ENCODE peak calls at places on chromosome 12, in four cellular contexts. One of them, this sample, is unnamed.

GRCh38 chr12:6205761-6206160 is 5.6 kb downstream of the CD9 start:
- DNase-seq in Panc1: no peak
- DNase-seq in left ventricle myocardium inferior: no peak
- DNase-seq in CD4-positive, alpha-beta T cell: no peak
- DNase-seq in this sample: no peak

GRCh38 chr12:28413455-28414109 is 223.3 kb downstream of the CCDC91 start:
- DNase-seq in CD4-positive, alpha-beta T cell: no peak
- DNase-seq in Panc1: no peak
- DNase-seq in left ventricle myocardium inferior: no peak
- DNase-seq in this sample: no peak

GRCh38 chr12:114655934-114656697 is 27.9 kb downstream of the TBX3 start:
- DNase-seq in Panc1: no peak
- DNase-seq in CD4-positive, alpha-beta T cell: no peak
- DNase-seq in left ventricle myocardium inferior: no peak
- DNase-seq in this sample: no peak

GRCh38 chr12:95548539-95549391 is 2.5 kb downstream of the USP44 start:
- DNase-seq in Panc1: no peak
- DNase-seq in CD4-positive, alpha-beta T cell: peak
- DNase-seq in left ventricle myocardium inferior: peak
- DNase-seq in this sample: peak

GRCh38 chr12:6536894-6537579 is 2.7 kb downstream of the GAPDH start:
- DNase-seq in left ventricle myocardium inferior: no peak
- DNase-seq in Panc1: no peak
- DNase-seq in CD4-positive, alpha-beta T cell: no peak
- DNase-seq in this sample: no peak

GRCh38 chr12:122788387-122788786 is 14.0 kb downstream of the CCDC62 start:
- DNase-seq in CD4-positive, alpha-beta T cell: no peak
- DNase-seq in left ventricle myocardium inferior: no peak
- DNase-seq in Panc1: no peak
- DNase-seq in this sample: no peak

GRCh38 chr12:76158518-76159321 is 74.2 kb upstream of the NAP1L1 start:
- DNase-seq in Panc1: peak
- DNase-seq in left ventricle myocardium inferior: no peak
- DNase-seq in CD4-positive, alpha-beta T cell: peak
- DNase-seq in this sample: no peak

GRCh38 chr12:25718081-25718731 is 165.1 kb upstream of the LMNTD1 start:
- DNase-seq in CD4-positive, alpha-beta T cell: no peak
- DNase-seq in left ventricle myocardium inferior: no peak
- DNase-seq in Panc1: no peak
- DNase-seq in this sample: no peak

GRCh38 chr12:103075848-103076247 is 118.4 kb downstream of the ASCL1 start:
- DNase-seq in left ventricle myocardium inferior: no peak
- DNase-seq in Panc1: no peak
- DNase-seq in CD4-positive, alpha-beta T cell: no peak
- DNase-seq in this sample: no peak

GRCh38 chr12:67148265-67148664 is 120.9 kb upstream of the CAND1 start:
- DNase-seq in left ventricle myocardium inferior: no peak
- DNase-seq in CD4-positive, alpha-beta T cell: no peak
- DNase-seq in Panc1: no peak
- DNase-seq in this sample: no peak

GRCh38 chr12:82857911-82858533 is 171.3 kb downstream of the TMTC2 start:
- DNase-seq in CD4-positive, alpha-beta T cell: no peak
- DNase-seq in left ventricle myocardium inferior: no peak
- DNase-seq in Panc1: no peak
- DNase-seq in this sample: no peak

GRCh38 chr12:104138747-104139186 is 757 bp upstream of the NFYB start:
- DNase-seq in Panc1: no peak
- DNase-seq in left ventricle myocardium inferior: peak
- DNase-seq in CD4-positive, alpha-beta T cell: no peak
- DNase-seq in this sample: no peak

DNA sequence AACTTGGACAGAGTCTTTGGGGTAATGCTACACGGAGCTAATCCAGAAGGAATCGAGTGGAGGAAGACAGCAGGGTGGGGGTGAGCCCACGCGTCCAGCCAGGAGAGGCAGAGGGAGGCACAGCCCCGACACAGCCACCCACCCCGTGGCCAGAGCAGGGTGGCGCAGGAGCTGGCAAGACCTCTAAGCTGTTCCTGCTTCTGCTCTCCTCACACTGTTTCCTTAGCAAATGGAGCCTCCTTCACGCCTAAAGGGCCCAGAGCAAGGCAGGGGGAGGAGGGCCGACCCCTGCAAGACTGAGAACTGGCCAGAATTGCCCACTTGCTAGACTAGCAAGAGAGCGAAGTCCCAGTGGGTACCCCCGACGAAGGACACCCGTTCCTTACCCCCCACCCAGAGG is 91.5 kb downstream of the FBXL14 start:
- DNase-seq in left ventricle myocardium inferior: no peak
- DNase-seq in Panc1: no peak
- DNase-seq in CD4-positive, alpha-beta T cell: no peak
- DNase-seq in this sample: no peak
- TF ChIP-seq CTCF in left ventricle myocardium inferior: no peak
- TF ChIP-seq CTCF in Panc1: no peak
- TF ChIP-seq CTCF in CD4-positive, alpha-beta T cell: no peak
- TF ChIP-seq CTCF in this sample: no peak

GRCh38 chr12:112559784-112560183 is 141.0 kb downstream of the PTPN11 start:
- DNase-seq in left ventricle myocardium inferior: no peak
- DNase-seq in Panc1: no peak
- DNase-seq in CD4-positive, alpha-beta T cell: no peak
- DNase-seq in this sample: no peak

GRCh38 chr12:112557954-112558630 is 139.3 kb downstream of the PTPN11 start:
- DNase-seq in Panc1: no peak
- DNase-seq in CD4-positive, alpha-beta T cell: no peak
- DNase-seq in left ventricle myocardium inferior: no peak
- DNase-seq in this sample: no peak

GRCh38 chr12:112551681-112552080 is 132.9 kb downstream of the PTPN11 start:
- DNase-seq in Panc1: no peak
- DNase-seq in left ventricle myocardium inferior: no peak
- DNase-seq in CD4-positive, alpha-beta T cell: no peak
- DNase-seq in this sample: no peak

GRCh38 chr12:112555621-112556233 is 137.0 kb downstream of the PTPN11 start:
- DNase-seq in CD4-positive, alpha-beta T cell: no peak
- DNase-seq in left ventricle myocardium inferior: no peak
- DNase-seq in Panc1: no peak
- DNase-seq in this sample: no peak
- TF ChIP-seq CTCF in CD4-positive, alpha-beta T cell: no peak
- TF ChIP-seq CTCF in left ventricle myocardium inferior: no peak
- TF ChIP-seq CTCF in Panc1: no peak
- TF ChIP-seq CTCF in this sample: no peak

GRCh38 chr12:72271401-72271740 is 799 bp upstream of the TRHDE start:
- DNase-seq in CD4-positive, alpha-beta T cell: no peak
- DNase-seq in Panc1: no peak
- DNase-seq in left ventricle myocardium inferior: no peak
- DNase-seq in this sample: peak
- TF ChIP-seq CTCF in CD4-positive, alpha-beta T cell: no peak
- TF ChIP-seq CTCF in Panc1: no peak
- TF ChIP-seq CTCF in left ventricle myocardium inferior: no peak
- TF ChIP-seq CTCF in this sample: no peak

DNA sequence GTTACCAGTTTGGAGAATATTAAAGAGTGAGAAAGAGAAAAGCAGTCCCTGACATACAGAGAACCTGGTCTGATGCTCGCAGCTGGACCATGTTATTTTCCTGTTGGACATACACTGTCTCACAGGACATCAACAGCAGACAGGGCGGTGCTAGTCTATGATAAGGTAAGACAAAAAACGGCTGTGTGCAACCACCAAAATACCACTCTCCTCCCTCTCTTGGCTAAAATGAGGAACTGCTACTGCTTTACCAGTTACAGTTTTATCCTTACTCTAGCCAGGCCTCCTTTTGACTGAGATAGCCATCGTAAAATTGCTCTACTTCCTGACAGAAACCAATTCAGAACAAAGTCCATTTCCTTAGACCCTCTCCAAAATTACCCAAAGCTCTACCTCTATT is 47.0 kb upstream of the ERGIC2 start:
- DNase-seq in Panc1: no peak
- DNase-seq in CD4-positive, alpha-beta T cell: no peak
- DNase-seq in left ventricle myocardium inferior: no peak
- DNase-seq in this sample: no peak
- TF ChIP-seq CTCF in Panc1: peak
- TF ChIP-seq CTCF in CD4-positive, alpha-beta T cell: peak
- TF ChIP-seq CTCF in left ventricle myocardium inferior: peak
- TF ChIP-seq CTCF in this sample: no peak

DNA sequence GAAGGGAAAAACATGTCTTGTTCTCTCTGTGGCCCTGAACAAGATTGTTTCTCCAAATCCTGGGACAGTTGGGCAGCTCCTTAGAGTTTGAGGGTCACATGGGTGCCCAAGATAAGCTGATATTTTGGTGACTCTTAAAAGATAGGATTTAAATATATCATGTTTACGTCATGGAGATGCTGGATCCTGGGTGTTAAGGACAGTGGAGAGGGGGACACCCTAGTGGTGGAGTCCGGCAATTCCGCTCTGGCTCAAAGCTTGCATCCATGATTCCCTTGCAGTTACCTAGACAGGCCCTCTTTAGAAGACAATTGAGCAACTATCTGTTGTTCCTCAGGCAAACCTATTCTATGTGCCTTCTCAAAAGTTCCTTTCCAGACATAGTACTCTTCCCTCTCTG is 101.8 kb downstream of the CMKLR1 start:
- DNase-seq in left ventricle myocardium inferior: no peak
- DNase-seq in CD4-positive, alpha-beta T cell: no peak
- DNase-seq in Panc1: no peak
- DNase-seq in this sample: no peak
- TF ChIP-seq CTCF in left ventricle myocardium inferior: no peak
- TF ChIP-seq CTCF in CD4-positive, alpha-beta T cell: no peak
- TF ChIP-seq CTCF in Panc1: peak
- TF ChIP-seq CTCF in this sample: peak

GRCh38 chr12:9134981-9135628 is 19.4 kb upstream of the A2M start:
- DNase-seq in left ventricle myocardium inferior: no peak
- DNase-seq in CD4-positive, alpha-beta T cell: no peak
- DNase-seq in Panc1: no peak
- DNase-seq in this sample: no peak
- TF ChIP-seq CTCF in left ventricle myocardium inferior: peak
- TF ChIP-seq CTCF in CD4-positive, alpha-beta T cell: no peak
- TF ChIP-seq CTCF in Panc1: peak
- TF ChIP-seq CTCF in this sample: peak

DNA sequence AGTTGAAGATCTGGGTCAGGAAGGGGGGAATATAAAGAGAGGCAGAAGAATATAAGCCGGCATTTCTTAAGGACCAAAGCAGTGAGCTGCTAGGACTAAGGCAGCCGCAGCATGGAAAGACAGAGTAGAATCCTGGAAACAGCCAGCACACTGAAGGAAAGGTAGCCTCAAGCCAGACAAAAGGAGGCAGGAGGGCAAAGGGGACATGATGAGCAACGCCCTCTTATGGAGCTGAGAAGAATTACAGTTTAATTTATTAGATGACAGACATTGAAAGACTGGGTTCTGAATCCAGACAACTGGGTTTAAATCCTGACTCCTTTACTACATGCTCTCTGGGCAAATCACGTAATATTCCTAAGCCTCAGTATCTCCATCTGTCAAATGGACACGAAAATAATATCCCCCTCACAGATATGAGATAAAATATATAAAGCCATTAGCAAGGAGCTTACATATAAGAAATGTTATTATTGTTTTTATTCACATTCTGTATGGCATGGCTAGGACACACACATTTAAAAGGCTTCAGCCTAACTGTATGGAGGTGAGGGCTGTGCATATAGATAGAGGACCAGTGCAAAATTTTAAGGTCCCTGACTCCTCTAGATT is 8.1 kb upstream of the PCED1B start:
- DNase-seq in Panc1: no peak
- DNase-seq in left ventricle myocardium inferior: no peak
- DNase-seq in CD4-positive, alpha-beta T cell: no peak
- DNase-seq in this sample: no peak
- TF ChIP-seq CTCF in Panc1: peak
- TF ChIP-seq CTCF in left ventricle myocardium inferior: peak
- TF ChIP-seq CTCF in CD4-positive, alpha-beta T cell: peak
- TF ChIP-seq CTCF in this sample: peak

GRCh38 chr12:70839544-70839943 is 81.0 kb downstream of the PTPRR start:
- DNase-seq in CD4-positive, alpha-beta T cell: no peak
- DNase-seq in Panc1: no peak
- DNase-seq in left ventricle myocardium inferior: no peak
- DNase-seq in this sample: no peak
- TF ChIP-seq CTCF in CD4-positive, alpha-beta T cell: no peak
- TF ChIP-seq CTCF in Panc1: no peak
- TF ChIP-seq CTCF in left ventricle myocardium inferior: no peak
- TF ChIP-seq CTCF in this sample: no peak

GRCh38 chr12:111784953-111785352 is 18.2 kb downstream of the ALDH2 start:
- DNase-seq in left ventricle myocardium inferior: no peak
- DNase-seq in CD4-positive, alpha-beta T cell: no peak
- DNase-seq in Panc1: no peak
- DNase-seq in this sample: no peak

GRCh38 chr12:111791507-111791906 is 24.8 kb downstream of the ALDH2 start:
- DNase-seq in Panc1: no peak
- DNase-seq in left ventricle myocardium inferior: no peak
- DNase-seq in CD4-positive, alpha-beta T cell: no peak
- DNase-seq in this sample: no peak

GRCh38 chr12:111789779-111790178 is 23.0 kb downstream of the ALDH2 start:
- DNase-seq in left ventricle myocardium inferior: no peak
- DNase-seq in Panc1: no peak
- DNase-seq in CD4-positive, alpha-beta T cell: no peak
- DNase-seq in this sample: no peak

GRCh38 chr12:111785651-111786050 is 18.9 kb downstream of the ALDH2 start:
- DNase-seq in left ventricle myocardium inferior: no peak
- DNase-seq in Panc1: no peak
- DNase-seq in CD4-positive, alpha-beta T cell: no peak
- DNase-seq in this sample: no peak

GRCh38 chr12:111788178-111788654 is 21.5 kb downstream of the ALDH2 start:
- DNase-seq in left ventricle myocardium inferior: peak
- DNase-seq in Panc1: peak
- DNase-seq in CD4-positive, alpha-beta T cell: no peak
- DNase-seq in this sample: no peak
- TF ChIP-seq CTCF in left ventricle myocardium inferior: peak
- TF ChIP-seq CTCF in Panc1: no peak
- TF ChIP-seq CTCF in CD4-positive, alpha-beta T cell: no peak
- TF ChIP-seq CTCF in this sample: peak

DNA sequence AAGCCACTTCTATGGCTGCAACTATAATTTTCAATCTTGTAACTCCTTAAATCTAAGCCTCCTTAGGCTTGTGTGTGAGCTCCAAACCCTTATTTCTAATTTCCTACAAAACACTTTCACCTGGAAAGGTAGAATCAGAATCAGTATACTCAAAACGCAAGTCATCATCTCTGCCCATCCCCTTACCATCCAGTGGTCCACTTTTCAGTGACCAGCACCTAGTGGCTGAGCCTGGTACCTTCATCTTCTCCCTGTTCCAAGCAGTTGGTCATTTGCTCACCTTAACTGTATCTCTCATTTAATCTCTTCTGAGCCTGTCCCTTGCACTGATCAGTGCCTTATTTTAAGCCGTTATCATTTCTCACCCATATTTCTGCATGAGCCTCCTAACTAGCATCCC is 107.9 kb downstream of the PPM1H start:
- DNase-seq in Panc1: no peak
- DNase-seq in CD4-positive, alpha-beta T cell: no peak
- DNase-seq in left ventricle myocardium inferior: no peak
- DNase-seq in this sample: no peak
- TF ChIP-seq CTCF in Panc1: peak
- TF ChIP-seq CTCF in CD4-positive, alpha-beta T cell: no peak
- TF ChIP-seq CTCF in left ventricle myocardium inferior: no peak
- TF ChIP-seq CTCF in this sample: no peak